ENCODE peak calls at places on chromosome 11, in six cellular contexts. N, P, K, V, A and Y are unnamed samples.

GRCh38 chr11:72950685-72951084 is 136.5 kb downstream of the ATG16L2 start:
- DNase-seq in N (no peak), P (no peak), K (no peak), V (no peak), A (peak; percentile 86), Y (no peak)

GRCh38 chr11:35393093-35393492 is 26.3 kb downstream of the SLC1A2 start:
- DNase-seq in N (no peak), P (no peak), K (no peak), V (no peak), A (no peak), Y (no peak)

GRCh38 chr11:59941091-59941490 is 2.9 kb downstream of the OOSP1 start:
- DNase-seq in N (no peak), P (no peak), K (no peak), V (no peak), A (no peak), Y (no peak)

GRCh38 chr11:196786-197731 is 4.2 kb downstream of the SCGB1C1 start:
- DNase-seq in N (peak; percentile 70), P (no peak), K (no peak), V (no peak), A (peak; percentile 35), Y (no peak)

GRCh38 chr11:27293500-27294417 is 69.3 kb downstream of the CCDC34 start:
- DNase-seq in N (no peak), P (no peak), K (no peak), V (no peak), A (no peak), Y (no peak)

GRCh38 chr11:59865031-59865430 is 1.3 kb downstream of the TCN1 start:
- DNase-seq in N (no peak), P (no peak), K (no peak), V (no peak), A (no peak), Y (no peak)

GRCh38 chr11:109729761-109730160 is 307.8 kb downstream of the C11orf87 start:
- DNase-seq in N (no peak), P (no peak), K (no peak), V (peak; percentile 29), A (peak; percentile 62), Y (no peak)

GRCh38 chr11:496834-497564 is 10.0 kb downstream of the RNH1 start:
- DNase-seq in N (peak; percentile 45), P (no peak), K (no peak), V (no peak), A (peak; percentile 66), Y (no peak)

GRCh38 chr11:34218067-34218466 is 112.6 kb downstream of the NAT10 start:
- DNase-seq in N (no peak), P (no peak), K (no peak), V (no peak), A (no peak), Y (no peak)

GRCh38 chr11:115581871-115582639 is 77.8 kb upstream of the CADM1 start:
- DNase-seq in N (no peak), P (no peak), K (no peak), V (no peak), A (peak; percentile 78), Y (no peak)

GRCh38 chr11:24521586-24521985 is 24.7 kb downstream of the LUZP2 start:
- DNase-seq in N (no peak), P (no peak), K (no peak), V (no peak), A (no peak), Y (no peak)

GRCh38 chr11:876550-876949 is 33.9 kb downstream of the TSPAN4 start:
- DNase-seq in N (no peak), P (no peak), K (peak; percentile 70), V (no peak), A (no peak), Y (no peak)

GRCh38 chr11:130847517-130847916 is 68.8 kb downstream of the SNX19 start:
- DNase-seq in N (no peak), P (no peak), K (no peak), V (no peak), A (no peak), Y (no peak)

GRCh38 chr11:108937756-108938155 is 272.9 kb downstream of the DDX10 start:
- DNase-seq in N (no peak), P (no peak), K (no peak), V (no peak), A (no peak), Y (no peak)

GRCh38 chr11:64253043-64253442 is 1.7 kb downstream of the PLCB3 start:
- DNase-seq in N (no peak), P (no peak), K (no peak), V (no peak), A (no peak), Y (no peak)
- H3K4me3 ChIP-seq in N (peak overlapping the region; percentile 87), P (peak overlapping the region; percentile 92), K (peak overlapping the region; percentile 88), V (no peak overlapping the region), A (peak overlapping the region; percentile 94), Y (peak overlapping the region; percentile 75)

DNA sequence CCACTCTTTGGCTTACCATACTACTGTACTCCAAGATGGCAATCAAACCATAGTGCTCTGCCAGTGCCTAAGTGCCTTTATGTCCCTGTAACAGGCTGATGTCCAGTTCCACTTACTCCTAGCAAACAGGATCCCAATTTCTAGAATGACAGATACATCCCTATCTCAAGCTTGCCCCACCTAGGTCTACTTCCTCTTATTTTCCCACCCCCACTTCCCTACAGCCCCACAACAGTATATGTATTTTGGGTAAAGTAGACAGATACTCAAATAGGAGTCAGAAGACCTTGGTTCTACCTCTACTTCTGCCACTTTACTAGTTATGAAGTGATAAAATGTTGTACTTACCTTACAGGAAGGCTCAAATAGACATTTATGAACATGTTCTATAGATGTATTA is 24.1 kb downstream of the SIK3 start:
- DNase-seq in N (no peak), P (no peak), K (no peak), V (no peak), A (no peak), Y (no peak)
- TF ChIP-seq CTCF in N (no peak), P (no peak), K (no peak), V (no peak), A (no peak), Y (no peak)

GRCh38 chr11:5719703-5720495 is 16.3 kb upstream of the OR56B1 start:
- DNase-seq in N (no peak), P (no peak), K (no peak), V (no peak), A (no peak), Y (no peak)
- H3K4me1 ChIP-seq in N (no peaks in the 10 kb centered on the region), P (no peaks in the 10 kb centered on the region), K (no peaks in the 10 kb centered on the region), V (no peaks in the 10 kb centered on the region), A (no peaks in the 10 kb centered on the region), Y (no peaks in the 10 kb centered on the region)

GRCh38 chr11:76576166-76576565 is 94.4 kb downstream of the LRRC32 start:
- DNase-seq in N (no peak), P (peak; percentile 45), K (no peak), V (no peak), A (no peak), Y (no peak)
- H3K4me3 ChIP-seq in N (no peak overlapping the region), P (no peak overlapping the region), K (no peak overlapping the region), V (no peak overlapping the region), A (no peak overlapping the region), Y (no peak overlapping the region)